ENCODE peak calls at places on chromosomes 6 and 20, in eight cellular contexts. K, N, B, S, U, A, H and Z are unnamed samples.

GRCh38 chr20:18613553-18613952 is 25.7 kb downstream of the DTD1 start:
- DNase-seq in K (no peak), N (peak), B (no peak), S (no peak), U (no peak), A (no peak), H (no peak), Z (no peak)

GRCh38 chr20:10498196-10498595 is 63.1 kb downstream of the SLX4IP start:
- DNase-seq in K (no peak), N (no peak), B (no peak), S (no peak), U (no peak), A (no peak), H (no peak), Z (no peak)

GRCh38 chr20:38604873-38605303 is 3.3 kb downstream of the ARHGAP40 start:
- DNase-seq in K (no peak), N (peak), B (no peak), S (no peak), U (no peak), A (no peak), H (peak), Z (no peak)

GRCh38 chr6:107981695-107982094 is 23.7 kb upstream of the SEC63 start:
- DNase-seq in K (no peak), N (no peak), B (no peak), S (no peak), U (no peak), A (no peak), H (no peak), Z (no peak)

GRCh38 chr6:32190946-32191677 is 1.1 kb upstream of the PBX2 start:
- DNase-seq in K (no peak), N (no peak), B (no peak), S (no peak), U (no peak), A (no peak), H (no peak), Z (no peak)

GRCh38 chr6:158050107-158050735 is 68.6 kb downstream of the SYNJ2 start:
- DNase-seq in K (no peak), N (no peak), B (no peak), S (no peak), U (no peak), A (peak), H (no peak), Z (no peak)

GRCh38 chr6:159753081-159753872 is 8.6 kb upstream of the ACAT2 start:
- DNase-seq in K (no peak), N (no peak), B (no peak), S (no peak), U (peak), A (no peak), H (peak), Z (no peak)

GRCh38 chr6:109713097-109713496 is 22.0 kb downstream of the FIG4 start:
- DNase-seq in K (no peak), N (peak), B (no peak), S (no peak), U (no peak), A (no peak), H (no peak), Z (no peak)

GRCh38 chr6:5672581-5673011 is 334.1 kb downstream of the NRN1 start:
- DNase-seq in K (peak), N (peak), B (peak), S (no peak), U (peak), A (no peak), H (peak), Z (no peak)

GRCh38 chr6:87277123-87277522 is 45.3 kb upstream of the SMIM8 start:
- DNase-seq in K (peak), N (peak), B (no peak), S (no peak), U (peak), A (no peak), H (peak), Z (no peak)

GRCh38 chr20:58243653-58244410 is 15.4 kb upstream of the ANKRD60 start:
- DNase-seq in K (no peak), N (no peak), B (no peak), S (no peak), U (no peak), A (no peak), H (no peak), Z (no peak)

GRCh38 chr6:41976794-41977484 is 35.3 kb upstream of the CCND3 start:
- DNase-seq in K (peak), N (peak), B (no peak), S (no peak), U (peak), A (no peak), H (peak), Z (no peak)

GRCh38 chr6:87357479-87358196 is 13.0 kb downstream of the C6orf163 start:
- DNase-seq in K (peak), N (no peak), B (peak), S (no peak), U (no peak), A (no peak), H (no peak), Z (no peak)

GRCh38 chr6:35581633-35582032 is 68.9 kb upstream of the TULP1 start:
- DNase-seq in K (no peak), N (no peak), B (no peak), S (no peak), U (no peak), A (no peak), H (no peak), Z (no peak)

GRCh38 chr6:4402477-4402976 is 267.2 kb upstream of the ECI2 start:
- DNase-seq in K (peak), N (peak), B (peak), S (no peak), U (peak), A (peak), H (peak), Z (peak)

GRCh38 chr6:141394125-141394536 is 738.6 kb upstream of the GJE1 start:
- DNase-seq in K (no peak), N (no peak), B (no peak), S (no peak), U (no peak), A (no peak), H (no peak), Z (no peak)

GRCh38 chr6:150713876-150714275 is 114.2 kb downstream of the PLEKHG1 start:
- DNase-seq in K (no peak), N (no peak), B (no peak), S (no peak), U (no peak), A (no peak), H (peak), Z (no peak)

GRCh38 chr20:17761612-17762011 is 61.8 kb downstream of the BANF2 start:
- DNase-seq in K (no peak), N (no peak), B (no peak), S (no peak), U (no peak), A (no peak), H (no peak), Z (no peak)

GRCh38 chr6:76026101-76026500 is 46.4 kb downstream of the IMPG1 start:
- DNase-seq in K (no peak), N (peak), B (no peak), S (no peak), U (peak), A (no peak), H (peak), Z (no peak)

GRCh38 chr20:59564171-59564570 is 40.2 kb upstream of the PHACTR3 start:
- DNase-seq in K (no peak), N (no peak), B (no peak), S (no peak), U (no peak), A (no peak), H (no peak), Z (no peak)

GRCh38 chr6:118810420-118811027 is 83.4 kb upstream of the ASF1A start:
- DNase-seq in K (no peak), N (no peak), B (no peak), S (no peak), U (no peak), A (no peak), H (no peak), Z (peak)

GRCh38 chr6:7882505-7883257 is 27.9 kb downstream of the TXNDC5 start:
- DNase-seq in K (no peak), N (no peak), B (no peak), S (no peak), U (no peak), A (no peak), H (no peak), Z (no peak)

GRCh38 chr6:139777202-139777970 is 402.9 kb upstream of the CITED2 start:
- DNase-seq in K (no peak), N (no peak), B (no peak), S (peak), U (no peak), A (no peak), H (no peak), Z (no peak)

GRCh38 chr6:79872303-79872702 is 75.0 kb downstream of the ELOVL4 start:
- DNase-seq in K (no peak), N (peak), B (no peak), S (no peak), U (no peak), A (no peak), H (no peak), Z (no peak)

GRCh38 chr6:79864421-79864820 is 82.9 kb downstream of the ELOVL4 start:
- DNase-seq in K (no peak), N (peak), B (no peak), S (peak), U (no peak), A (no peak), H (no peak), Z (no peak)

GRCh38 chr6:79869184-79869583 is 78.2 kb downstream of the ELOVL4 start:
- DNase-seq in K (no peak), N (no peak), B (no peak), S (no peak), U (no peak), A (no peak), H (no peak), Z (no peak)

GRCh38 chr6:79869600-79870084 is 77.7 kb downstream of the ELOVL4 start:
- DNase-seq in K (peak), N (peak), B (no peak), S (peak), U (peak), A (peak), H (peak), Z (peak)

GRCh38 chr6:79868098-79868722 is 79.1 kb downstream of the ELOVL4 start:
- DNase-seq in K (peak), N (peak), B (peak), S (peak), U (peak), A (no peak), H (peak), Z (no peak)
- H3K4me3 ChIP-seq in K (peak), N (peak), B (no peak), S (no peak), U (no peak), A (no peak), H (no peak), Z (no peak)

DNA sequence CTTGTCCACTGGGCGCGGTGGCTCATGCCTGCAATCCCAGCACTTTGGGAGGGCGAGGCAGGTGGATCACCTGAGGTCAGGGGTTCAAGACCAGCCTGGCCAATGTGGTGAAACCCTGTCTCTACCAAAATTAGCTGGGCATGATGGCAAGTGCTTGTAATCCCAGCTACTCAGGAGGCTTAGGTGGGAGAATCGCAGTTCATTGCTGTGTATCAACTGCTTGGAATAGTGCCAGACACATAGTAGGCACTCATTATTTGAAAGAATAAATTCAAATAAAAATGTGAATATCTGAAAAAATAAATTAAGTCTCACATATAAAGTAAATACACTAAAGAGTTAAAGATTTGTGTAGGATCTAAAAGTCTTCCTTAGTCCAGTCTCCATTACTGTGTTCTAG is 1.9 kb downstream of the PAK1IP1 start:
- DNase-seq in K (no peak), N (no peak), B (no peak), S (no peak), U (no peak), A (no peak), H (no peak), Z (no peak)
- H3K4me3 ChIP-seq in K (no peak), N (no peak), B (no peak), S (no peak), U (no peak), A (no peak), H (no peak), Z (peak)

DNA sequence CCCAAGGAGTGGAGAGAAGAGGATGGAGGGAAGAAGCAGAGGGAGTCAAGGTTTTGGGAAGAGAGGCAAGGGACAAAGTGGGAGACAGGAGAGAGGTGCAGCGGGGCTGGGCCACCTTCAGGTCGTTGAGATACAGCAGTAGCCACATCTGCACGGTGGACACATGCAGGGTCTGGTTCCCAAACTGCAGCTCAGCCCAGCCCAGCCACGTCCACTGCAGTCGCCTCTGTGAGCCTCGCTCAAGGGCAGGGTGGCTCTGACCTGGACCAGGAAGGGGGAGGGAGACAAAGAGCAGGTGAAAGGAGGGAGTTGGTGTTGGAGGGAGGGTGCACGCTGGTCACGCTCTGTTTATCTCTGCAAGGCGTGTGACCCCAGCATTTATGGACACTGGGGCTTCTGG is 14.9 kb downstream of the CUL7 start:
- DNase-seq in K (no peak), N (no peak), B (no peak), S (no peak), U (no peak), A (no peak), H (no peak), Z (no peak)
- H3K4me3 ChIP-seq in K (no peak), N (no peak), B (no peak), S (no peak), U (no peak), A (no peak), H (no peak), Z (no peak)

DNA sequence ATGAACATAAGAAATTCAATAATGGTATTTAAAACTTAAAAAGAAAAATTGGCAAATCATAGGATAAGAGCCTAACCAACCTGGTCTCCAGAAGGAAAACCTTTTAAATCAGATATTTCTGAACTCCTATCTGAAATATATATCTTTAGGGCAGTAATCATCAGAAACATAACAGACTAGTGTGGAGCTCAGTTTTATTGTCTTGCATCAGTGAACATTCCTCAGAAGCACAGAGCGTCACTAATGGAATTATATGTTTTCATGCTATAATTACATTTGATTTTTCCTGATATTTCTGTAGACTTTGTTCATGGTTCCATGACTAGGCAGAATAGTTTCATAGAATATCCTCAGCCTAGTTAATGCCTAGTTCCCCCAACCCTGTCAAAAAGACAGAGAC is 262.2 kb downstream of the EYA4 start:
- DNase-seq in K (peak), N (no peak), B (no peak), S (no peak), U (no peak), A (no peak), H (peak), Z (no peak)
- H3K4me3 ChIP-seq in K (no peak), N (no peak), B (no peak), S (no peak), U (no peak), A (no peak), H (no peak), Z (no peak)

DNA sequence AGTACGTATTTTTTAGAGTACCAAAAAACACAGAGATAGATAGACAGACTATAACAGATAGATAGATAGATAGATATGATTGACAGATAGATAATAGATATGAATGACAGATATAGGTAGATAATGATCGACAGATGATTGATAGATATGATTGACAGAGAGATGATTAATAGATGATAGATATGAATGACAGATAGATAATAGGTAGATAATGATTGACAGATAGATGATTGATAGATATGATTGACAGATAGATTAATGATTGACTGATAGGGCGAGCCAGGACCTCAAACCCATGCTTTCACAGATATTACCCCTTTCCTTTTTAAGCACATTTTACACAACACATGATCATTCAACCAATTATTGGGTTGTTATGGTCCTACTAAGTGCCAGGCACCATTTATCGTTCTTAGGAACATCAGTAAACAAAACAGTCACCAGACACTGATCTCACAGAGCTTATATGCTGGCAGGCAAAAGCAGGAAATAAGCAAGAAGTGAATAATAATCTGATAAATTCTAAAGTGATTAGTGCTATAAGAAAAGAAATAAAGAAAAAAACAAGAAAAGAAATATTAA is 11.6 kb downstream of the MAFB start:
- DNase-seq in K (no peak), N (no peak), B (no peak), S (no peak), U (no peak), A (no peak), H (no peak), Z (no peak)
- H3K4me3 ChIP-seq in K (no peak), N (no peak), B (no peak), S (no peak), U (no peak), A (no peak), H (no peak), Z (no peak)

DNA sequence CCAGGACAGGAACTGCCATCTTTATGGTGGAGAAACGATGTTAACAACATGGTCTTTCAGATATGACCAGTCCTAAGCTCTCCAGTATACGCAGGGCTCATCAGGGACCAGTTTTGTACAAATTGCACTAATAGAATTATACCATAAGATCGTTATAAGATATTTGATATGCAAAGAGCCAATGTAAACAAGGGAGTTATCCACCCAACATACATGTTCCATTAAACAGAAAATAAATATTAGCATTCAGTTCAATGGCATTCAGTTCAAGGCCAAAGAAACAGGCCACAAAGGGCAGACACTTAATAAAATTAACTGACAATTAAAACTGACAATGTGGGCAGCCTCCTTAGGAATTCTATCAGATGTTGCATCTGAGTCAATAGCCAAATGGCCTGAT is 2.6 kb downstream of the GFOD1 start:
- DNase-seq in K (no peak), N (no peak), B (no peak), S (no peak), U (no peak), A (no peak), H (no peak), Z (no peak)
- H3K4me3 ChIP-seq in K (no peak), N (no peak), B (no peak), S (no peak), U (peak), A (peak), H (peak), Z (peak)

GRCh38 chr20:63496404-63497120 is 2.3 kb downstream of the EEF1A2 start:
- DNase-seq in K (peak), N (no peak), B (no peak), S (peak), U (no peak), A (no peak), H (no peak), Z (no peak)
- H3K4me3 ChIP-seq in K (peak), N (peak), B (no peak), S (no peak), U (no peak), A (peak), H (peak), Z (peak)

DNA sequence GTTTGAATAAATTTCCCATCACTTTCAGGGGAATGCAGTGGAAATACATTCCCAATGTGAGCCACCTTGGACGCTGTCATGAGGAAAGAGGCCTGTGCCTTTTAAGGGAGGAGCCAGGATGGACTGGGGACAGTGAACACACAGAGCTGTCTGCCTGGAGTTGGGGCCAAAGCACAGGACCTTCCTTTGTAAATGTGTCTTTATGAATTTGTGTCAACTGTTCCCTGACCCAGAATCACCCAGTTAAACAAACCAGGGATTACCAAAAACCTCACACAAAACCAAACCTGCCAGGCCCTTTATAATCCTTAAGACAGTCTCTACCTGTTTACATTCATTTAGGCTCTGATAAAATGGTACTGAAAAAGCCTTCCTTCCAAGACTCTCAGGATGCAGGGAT is 513.7 kb downstream of the MAFB start:
- DNase-seq in K (no peak), N (no peak), B (no peak), S (no peak), U (no peak), A (no peak), H (no peak), Z (no peak)
- H3K4me3 ChIP-seq in K (no peak), N (no peak), B (no peak), S (no peak), U (no peak), A (no peak), H (no peak), Z (no peak)